ENCODE peak calls at places on chromosomes 11 and 22, in seven cellular contexts. One of them, this sample, is unnamed.

GRCh38 chr11:16804104-16804947 is 65.9 kb downstream of the C11orf58 start:
- DNase-seq in CD4-positive, alpha-beta memory T cell: no peak
- DNase-seq in CD8-positive, alpha-beta memory T cell: no peak
- DNase-seq in AG04450: no peak
- DNase-seq in neuronal stem cell: no peak
- DNase-seq in K562: no peak
- DNase-seq in hepatocyte: peak
- DNase-seq in this sample: peak

GRCh38 chr11:12472401-12473065 is 95.2 kb downstream of the PARVA start:
- DNase-seq in CD4-positive, alpha-beta memory T cell: no peak
- DNase-seq in CD8-positive, alpha-beta memory T cell: no peak
- DNase-seq in AG04450: no peak
- DNase-seq in neuronal stem cell: peak
- DNase-seq in K562: no peak
- DNase-seq in hepatocyte: no peak
- DNase-seq in this sample: no peak

GRCh38 chr11:3160252-3161031 is 4.7 kb downstream of the OSBPL5 start:
- DNase-seq in CD4-positive, alpha-beta memory T cell: no peak
- DNase-seq in CD8-positive, alpha-beta memory T cell: no peak
- DNase-seq in AG04450: peak
- DNase-seq in neuronal stem cell: peak
- DNase-seq in K562: no peak
- DNase-seq in hepatocyte: peak
- DNase-seq in this sample: peak

GRCh38 chr11:46513934-46514342 is 79.9 kb downstream of the AMBRA1 start:
- DNase-seq in CD4-positive, alpha-beta memory T cell: no peak
- DNase-seq in CD8-positive, alpha-beta memory T cell: no peak
- DNase-seq in AG04450: peak
- DNase-seq in neuronal stem cell: no peak
- DNase-seq in K562: peak
- DNase-seq in hepatocyte: peak
- DNase-seq in this sample: peak

GRCh38 chr22:42188808-42189447 is 58.3 kb upstream of the CYP2D6 start:
- DNase-seq in CD4-positive, alpha-beta memory T cell: no peak
- DNase-seq in CD8-positive, alpha-beta memory T cell: no peak
- DNase-seq in AG04450: no peak
- DNase-seq in neuronal stem cell: no peak
- DNase-seq in K562: no peak
- DNase-seq in hepatocyte: peak
- DNase-seq in this sample: peak

GRCh38 chr11:35486446-35486845 is 39.0 kb downstream of the PAMR1 start:
- DNase-seq in CD4-positive, alpha-beta memory T cell: no peak
- DNase-seq in CD8-positive, alpha-beta memory T cell: no peak
- DNase-seq in AG04450: no peak
- DNase-seq in neuronal stem cell: no peak
- DNase-seq in K562: peak
- DNase-seq in hepatocyte: no peak
- DNase-seq in this sample: no peak

GRCh38 chr11:83574516-83574915 is 288.3 kb upstream of the CCDC90B start:
- DNase-seq in CD4-positive, alpha-beta memory T cell: no peak
- DNase-seq in CD8-positive, alpha-beta memory T cell: no peak
- DNase-seq in AG04450: no peak
- DNase-seq in neuronal stem cell: no peak
- DNase-seq in K562: no peak
- DNase-seq in hepatocyte: no peak
- DNase-seq in this sample: no peak

GRCh38 chr22:27876684-27877083 is 42.4 kb downstream of the PITPNB start:
- DNase-seq in CD4-positive, alpha-beta memory T cell: no peak
- DNase-seq in CD8-positive, alpha-beta memory T cell: no peak
- DNase-seq in AG04450: no peak
- DNase-seq in neuronal stem cell: no peak
- DNase-seq in K562: no peak
- DNase-seq in hepatocyte: no peak
- DNase-seq in this sample: peak

GRCh38 chr11:118060879-118061278 is 16.0 kb upstream of the TMPRSS4 start:
- DNase-seq in CD4-positive, alpha-beta memory T cell: no peak
- DNase-seq in CD8-positive, alpha-beta memory T cell: no peak
- DNase-seq in AG04450: no peak
- DNase-seq in neuronal stem cell: no peak
- DNase-seq in K562: peak
- DNase-seq in hepatocyte: no peak
- DNase-seq in this sample: no peak

GRCh38 chr22:21571679-21572078 is 4.2 kb downstream of the UBE2L3 start:
- DNase-seq in CD4-positive, alpha-beta memory T cell: no peak
- DNase-seq in CD8-positive, alpha-beta memory T cell: no peak
- DNase-seq in AG04450: no peak
- DNase-seq in neuronal stem cell: no peak
- DNase-seq in K562: no peak
- DNase-seq in hepatocyte: no peak
- DNase-seq in this sample: no peak

GRCh38 chr22:21569459-21570161 is 2.1 kb downstream of the UBE2L3 start:
- DNase-seq in CD4-positive, alpha-beta memory T cell: no peak
- DNase-seq in CD8-positive, alpha-beta memory T cell: no peak
- DNase-seq in AG04450: no peak
- DNase-seq in neuronal stem cell: no peak
- DNase-seq in K562: no peak
- DNase-seq in hepatocyte: no peak
- DNase-seq in this sample: no peak

GRCh38 chr22:21567456-21568206 is at the start of gene UBE2L3:
- DNase-seq in CD4-positive, alpha-beta memory T cell: peak
- DNase-seq in CD8-positive, alpha-beta memory T cell: peak
- DNase-seq in AG04450: peak
- DNase-seq in neuronal stem cell: peak
- DNase-seq in K562: peak
- DNase-seq in hepatocyte: peak
- DNase-seq in this sample: peak

GRCh38 chr22:21568207-21569075 is 927 bp downstream of the UBE2L3 start:
- DNase-seq in CD4-positive, alpha-beta memory T cell: no peak
- DNase-seq in CD8-positive, alpha-beta memory T cell: no peak
- DNase-seq in AG04450: no peak
- DNase-seq in neuronal stem cell: no peak
- DNase-seq in K562: peak
- DNase-seq in hepatocyte: peak
- DNase-seq in this sample: peak

DNA sequence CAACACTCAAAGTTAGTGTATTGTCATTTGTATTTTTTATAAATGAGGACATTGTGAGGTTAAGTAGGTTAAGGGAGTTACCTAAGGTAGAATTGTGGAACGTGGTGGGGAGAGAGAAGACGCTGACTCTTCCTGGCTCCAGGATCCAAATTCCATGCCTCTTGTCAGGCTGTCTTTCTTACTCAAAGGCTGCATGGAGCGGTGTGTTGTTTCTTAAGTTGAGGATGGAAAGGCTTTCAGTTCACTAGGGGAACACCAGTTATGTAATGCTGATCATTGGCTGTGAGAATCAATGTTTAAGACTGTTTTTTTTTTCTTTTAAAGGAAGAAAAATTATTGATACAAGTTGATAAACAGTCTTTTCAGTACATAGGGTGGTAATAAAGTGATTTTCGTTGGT is 2.9 kb downstream of the UBE2L3 start:
- DNase-seq in CD4-positive, alpha-beta memory T cell: no peak
- DNase-seq in CD8-positive, alpha-beta memory T cell: no peak
- DNase-seq in AG04450: no peak
- DNase-seq in neuronal stem cell: no peak
- DNase-seq in K562: no peak
- DNase-seq in hepatocyte: no peak
- DNase-seq in this sample: no peak
- H3K4me3 ChIP-seq in CD4-positive, alpha-beta memory T cell: no peak
- H3K4me3 ChIP-seq in CD8-positive, alpha-beta memory T cell: no peak
- H3K4me3 ChIP-seq in AG04450: no peak
- H3K4me3 ChIP-seq in neuronal stem cell: no peak
- H3K4me3 ChIP-seq in K562: peak
- H3K4me3 ChIP-seq in hepatocyte: no peak
- H3K4me3 ChIP-seq in this sample: no peak

DNA sequence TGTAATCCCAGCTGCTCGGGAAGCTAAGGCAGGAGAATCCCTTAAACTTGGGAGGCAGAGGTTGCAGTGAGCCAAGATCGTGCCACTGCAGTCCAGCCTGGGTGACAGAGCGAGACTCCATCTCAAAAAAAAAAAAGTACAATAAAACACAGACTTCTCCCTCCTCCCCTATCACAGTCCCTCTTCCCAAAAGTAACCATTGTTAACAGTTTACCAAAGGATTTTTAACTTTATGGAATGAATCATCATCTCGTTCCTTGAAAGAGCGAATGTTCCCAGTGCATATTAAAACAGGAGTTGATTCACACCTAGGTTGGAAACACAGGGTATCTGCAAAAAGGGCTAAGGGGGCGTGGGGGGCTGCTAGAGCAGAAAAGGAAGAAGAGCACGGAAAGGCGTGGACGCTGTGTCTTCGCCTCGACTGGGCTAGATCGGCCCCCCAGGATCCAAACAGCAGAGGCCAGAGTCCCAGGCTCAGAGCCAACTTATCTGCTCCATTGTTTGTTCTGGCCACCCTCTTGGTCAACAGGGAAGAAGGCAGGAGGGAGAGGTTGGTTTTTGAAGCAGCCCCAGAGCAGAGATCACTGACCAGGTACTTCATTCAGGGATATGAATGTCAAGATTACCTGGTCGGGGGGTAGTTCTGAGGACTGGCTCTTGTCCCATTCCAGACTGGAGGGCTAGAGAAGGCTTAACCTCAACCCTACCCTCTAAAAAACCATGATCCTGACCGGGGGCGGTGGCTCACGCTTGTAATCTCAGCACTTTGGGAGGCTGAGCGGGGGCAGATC is 2.1 kb upstream of the AHNAK start:
- DNase-seq in CD4-positive, alpha-beta memory T cell: peak
- DNase-seq in CD8-positive, alpha-beta memory T cell: no peak
- DNase-seq in AG04450: no peak
- DNase-seq in neuronal stem cell: no peak
- DNase-seq in K562: no peak
- DNase-seq in hepatocyte: peak
- DNase-seq in this sample: peak
- H3K4me3 ChIP-seq in CD4-positive, alpha-beta memory T cell: no peak
- H3K4me3 ChIP-seq in CD8-positive, alpha-beta memory T cell: no peak
- H3K4me3 ChIP-seq in AG04450: no peak
- H3K4me3 ChIP-seq in neuronal stem cell: no peak
- H3K4me3 ChIP-seq in K562: no peak
- H3K4me3 ChIP-seq in hepatocyte: no peak
- H3K4me3 ChIP-seq in this sample: no peak

GRCh38 chr11:569273-569885 is 6.9 kb upstream of the PHRF1 start:
- DNase-seq in CD4-positive, alpha-beta memory T cell: peak
- DNase-seq in CD8-positive, alpha-beta memory T cell: no peak
- DNase-seq in AG04450: no peak
- DNase-seq in neuronal stem cell: no peak
- DNase-seq in K562: no peak
- DNase-seq in hepatocyte: peak
- DNase-seq in this sample: no peak

GRCh38 chr11:568306-569259 is 7.7 kb upstream of the PHRF1 start:
- DNase-seq in CD4-positive, alpha-beta memory T cell: peak
- DNase-seq in CD8-positive, alpha-beta memory T cell: peak
- DNase-seq in AG04450: peak
- DNase-seq in neuronal stem cell: peak
- DNase-seq in K562: peak
- DNase-seq in hepatocyte: peak
- DNase-seq in this sample: peak

GRCh38 chr11:567629-568258 is 7.0 kb downstream of the RASSF7 start:
- DNase-seq in CD4-positive, alpha-beta memory T cell: peak
- DNase-seq in CD8-positive, alpha-beta memory T cell: peak
- DNase-seq in AG04450: no peak
- DNase-seq in neuronal stem cell: no peak
- DNase-seq in K562: no peak
- DNase-seq in hepatocyte: no peak
- DNase-seq in this sample: no peak

GRCh38 chr11:565921-566509 is 5.2 kb downstream of the RASSF7 start:
- DNase-seq in CD4-positive, alpha-beta memory T cell: peak
- DNase-seq in CD8-positive, alpha-beta memory T cell: no peak
- DNase-seq in AG04450: no peak
- DNase-seq in neuronal stem cell: no peak
- DNase-seq in K562: no peak
- DNase-seq in hepatocyte: no peak
- DNase-seq in this sample: no peak

GRCh38 chr11:567036-567628 is 6.4 kb downstream of the RASSF7 start:
- DNase-seq in CD4-positive, alpha-beta memory T cell: peak
- DNase-seq in CD8-positive, alpha-beta memory T cell: no peak
- DNase-seq in AG04450: no peak
- DNase-seq in neuronal stem cell: no peak
- DNase-seq in K562: no peak
- DNase-seq in hepatocyte: peak
- DNase-seq in this sample: no peak
- H3K4me3 ChIP-seq in CD4-positive, alpha-beta memory T cell: no peak
- H3K4me3 ChIP-seq in CD8-positive, alpha-beta memory T cell: no peak
- H3K4me3 ChIP-seq in AG04450: peak
- H3K4me3 ChIP-seq in neuronal stem cell: peak
- H3K4me3 ChIP-seq in K562: peak
- H3K4me3 ChIP-seq in hepatocyte: no peak
- H3K4me3 ChIP-seq in this sample: peak

DNA sequence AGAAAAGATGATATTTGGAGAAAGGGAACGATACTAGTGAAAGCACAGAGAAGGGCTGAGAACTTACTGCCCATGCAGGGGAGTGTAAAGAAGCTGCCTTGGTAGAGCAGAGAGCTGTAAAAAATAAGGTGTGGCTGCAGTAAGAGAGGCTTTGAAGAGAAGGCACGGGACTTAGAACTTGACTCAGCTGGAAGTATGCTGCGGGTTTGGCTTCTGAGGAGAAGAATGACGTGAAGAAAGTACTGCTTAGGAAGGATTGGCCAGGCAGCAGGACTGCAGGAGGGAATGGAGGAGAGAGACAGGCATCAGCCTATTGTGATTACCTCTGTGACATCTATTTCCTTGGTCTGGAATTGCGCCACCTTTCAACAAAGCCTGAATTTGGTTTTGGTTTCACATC is 22.4 kb downstream of the PRRG4 start:
- DNase-seq in CD4-positive, alpha-beta memory T cell: no peak
- DNase-seq in CD8-positive, alpha-beta memory T cell: no peak
- DNase-seq in AG04450: no peak
- DNase-seq in neuronal stem cell: no peak
- DNase-seq in K562: no peak
- DNase-seq in hepatocyte: peak
- DNase-seq in this sample: peak
- H3K4me3 ChIP-seq in CD4-positive, alpha-beta memory T cell: no peak
- H3K4me3 ChIP-seq in CD8-positive, alpha-beta memory T cell: no peak
- H3K4me3 ChIP-seq in AG04450: no peak
- H3K4me3 ChIP-seq in neuronal stem cell: no peak
- H3K4me3 ChIP-seq in K562: no peak
- H3K4me3 ChIP-seq in hepatocyte: no peak
- H3K4me3 ChIP-seq in this sample: no peak

GRCh38 chr11:64035581-64035980 is at the start of gene FLRT1:
- DNase-seq in CD4-positive, alpha-beta memory T cell: no peak
- DNase-seq in CD8-positive, alpha-beta memory T cell: no peak
- DNase-seq in AG04450: no peak
- DNase-seq in neuronal stem cell: no peak
- DNase-seq in K562: peak
- DNase-seq in hepatocyte: no peak
- DNase-seq in this sample: no peak

GRCh38 chr11:64037027-64037633 is 1.4 kb downstream of the FLRT1 start:
- DNase-seq in CD4-positive, alpha-beta memory T cell: no peak
- DNase-seq in CD8-positive, alpha-beta memory T cell: no peak
- DNase-seq in AG04450: no peak
- DNase-seq in neuronal stem cell: no peak
- DNase-seq in K562: no peak
- DNase-seq in hepatocyte: no peak
- DNase-seq in this sample: no peak

GRCh38 chr11:64036081-64037026 is 623 bp downstream of the FLRT1 start:
- DNase-seq in CD4-positive, alpha-beta memory T cell: no peak
- DNase-seq in CD8-positive, alpha-beta memory T cell: no peak
- DNase-seq in AG04450: no peak
- DNase-seq in neuronal stem cell: no peak
- DNase-seq in K562: peak
- DNase-seq in hepatocyte: peak
- DNase-seq in this sample: peak

GRCh38 chr11:64034411-64034811 is 1.3 kb upstream of the FLRT1 start:
- DNase-seq in CD4-positive, alpha-beta memory T cell: no peak
- DNase-seq in CD8-positive, alpha-beta memory T cell: no peak
- DNase-seq in AG04450: no peak
- DNase-seq in neuronal stem cell: no peak
- DNase-seq in K562: peak
- DNase-seq in hepatocyte: no peak
- DNase-seq in this sample: no peak

GRCh38 chr11:64035081-64035524 is 628 bp upstream of the FLRT1 start:
- DNase-seq in CD4-positive, alpha-beta memory T cell: no peak
- DNase-seq in CD8-positive, alpha-beta memory T cell: no peak
- DNase-seq in AG04450: no peak
- DNase-seq in neuronal stem cell: no peak
- DNase-seq in K562: no peak
- DNase-seq in hepatocyte: no peak
- DNase-seq in this sample: no peak
- H3K4me3 ChIP-seq in CD4-positive, alpha-beta memory T cell: no peak
- H3K4me3 ChIP-seq in CD8-positive, alpha-beta memory T cell: no peak
- H3K4me3 ChIP-seq in AG04450: no peak
- H3K4me3 ChIP-seq in neuronal stem cell: peak
- H3K4me3 ChIP-seq in K562: no peak
- H3K4me3 ChIP-seq in hepatocyte: no peak
- H3K4me3 ChIP-seq in this sample: no peak